ENCODE peak calls at places on chromosomes 5 and 9, in seven cellular contexts. One of them, this sample, is unnamed.

GRCh38 chr5:174532453-174533126 is 191.8 kb upstream of the MSX2 start:
- DNase-seq in HepG2: peak
- DNase-seq in HCT116: peak
- DNase-seq in K562: peak
- DNase-seq in spleen: no peak
- DNase-seq in transverse colon: peak
- DNase-seq in breast epithelium: peak
- DNase-seq in this sample: peak

GRCh38 chr5:39775058-39775457 is 350.3 kb upstream of the DAB2 start:
- DNase-seq in HepG2: no peak
- DNase-seq in HCT116: no peak
- DNase-seq in K562: no peak
- DNase-seq in spleen: no peak
- DNase-seq in transverse colon: no peak
- DNase-seq in breast epithelium: no peak
- DNase-seq in this sample: no peak

GRCh38 chr5:121315786-121316185 is 535.9 kb upstream of the FTMT start:
- DNase-seq in HepG2: no peak
- DNase-seq in HCT116: no peak
- DNase-seq in K562: no peak
- DNase-seq in spleen: no peak
- DNase-seq in transverse colon: no peak
- DNase-seq in breast epithelium: no peak
- DNase-seq in this sample: no peak

GRCh38 chr5:155729684-155730059 is 597.3 kb upstream of the SGCD start:
- DNase-seq in HepG2: no peak
- DNase-seq in HCT116: no peak
- DNase-seq in K562: no peak
- DNase-seq in spleen: peak
- DNase-seq in transverse colon: no peak
- DNase-seq in breast epithelium: peak
- DNase-seq in this sample: no peak

GRCh38 chr9:136293476-136294077 is 10.3 kb downstream of the CCDC187 start:
- DNase-seq in HepG2: no peak
- DNase-seq in HCT116: no peak
- DNase-seq in K562: no peak
- DNase-seq in spleen: no peak
- DNase-seq in transverse colon: no peak
- DNase-seq in breast epithelium: no peak
- DNase-seq in this sample: no peak

GRCh38 chr5:57816108-57816507 is 333.5 kb upstream of the ACTBL2 start:
- DNase-seq in HepG2: no peak
- DNase-seq in HCT116: peak
- DNase-seq in K562: no peak
- DNase-seq in spleen: no peak
- DNase-seq in transverse colon: no peak
- DNase-seq in breast epithelium: peak
- DNase-seq in this sample: no peak

GRCh38 chr9:93505518-93506123 is 52.2 kb upstream of the FAM120AOS start:
- DNase-seq in HepG2: no peak
- DNase-seq in HCT116: no peak
- DNase-seq in K562: no peak
- DNase-seq in spleen: no peak
- DNase-seq in transverse colon: no peak
- DNase-seq in breast epithelium: no peak
- DNase-seq in this sample: no peak

GRCh38 chr5:112757468-112758208 is 20.0 kb downstream of the APC start:
- DNase-seq in HepG2: peak
- DNase-seq in HCT116: peak
- DNase-seq in K562: peak
- DNase-seq in spleen: no peak
- DNase-seq in transverse colon: no peak
- DNase-seq in breast epithelium: no peak
- DNase-seq in this sample: no peak

GRCh38 chr5:1388383-1388967 is 43.6 kb upstream of the CLPTM1L start:
- DNase-seq in HepG2: no peak
- DNase-seq in HCT116: no peak
- DNase-seq in K562: no peak
- DNase-seq in spleen: no peak
- DNase-seq in transverse colon: no peak
- DNase-seq in breast epithelium: no peak
- DNase-seq in this sample: no peak

GRCh38 chr5:71829206-71829605 is 110.1 kb downstream of the CARTPT start:
- DNase-seq in HepG2: no peak
- DNase-seq in HCT116: no peak
- DNase-seq in K562: no peak
- DNase-seq in spleen: no peak
- DNase-seq in transverse colon: no peak
- DNase-seq in breast epithelium: no peak
- DNase-seq in this sample: no peak

GRCh38 chr5:71828641-71829040 is 109.6 kb downstream of the CARTPT start:
- DNase-seq in HepG2: no peak
- DNase-seq in HCT116: no peak
- DNase-seq in K562: no peak
- DNase-seq in spleen: no peak
- DNase-seq in transverse colon: no peak
- DNase-seq in breast epithelium: no peak
- DNase-seq in this sample: no peak

GRCh38 chr5:71834575-71834974 is 115.5 kb downstream of the CARTPT start:
- DNase-seq in HepG2: no peak
- DNase-seq in HCT116: no peak
- DNase-seq in K562: no peak
- DNase-seq in spleen: no peak
- DNase-seq in transverse colon: no peak
- DNase-seq in breast epithelium: no peak
- DNase-seq in this sample: no peak

GRCh38 chr5:71832812-71833456 is 113.9 kb downstream of the CARTPT start:
- DNase-seq in HepG2: no peak
- DNase-seq in HCT116: no peak
- DNase-seq in K562: no peak
- DNase-seq in spleen: no peak
- DNase-seq in transverse colon: no peak
- DNase-seq in breast epithelium: no peak
- DNase-seq in this sample: no peak

DNA sequence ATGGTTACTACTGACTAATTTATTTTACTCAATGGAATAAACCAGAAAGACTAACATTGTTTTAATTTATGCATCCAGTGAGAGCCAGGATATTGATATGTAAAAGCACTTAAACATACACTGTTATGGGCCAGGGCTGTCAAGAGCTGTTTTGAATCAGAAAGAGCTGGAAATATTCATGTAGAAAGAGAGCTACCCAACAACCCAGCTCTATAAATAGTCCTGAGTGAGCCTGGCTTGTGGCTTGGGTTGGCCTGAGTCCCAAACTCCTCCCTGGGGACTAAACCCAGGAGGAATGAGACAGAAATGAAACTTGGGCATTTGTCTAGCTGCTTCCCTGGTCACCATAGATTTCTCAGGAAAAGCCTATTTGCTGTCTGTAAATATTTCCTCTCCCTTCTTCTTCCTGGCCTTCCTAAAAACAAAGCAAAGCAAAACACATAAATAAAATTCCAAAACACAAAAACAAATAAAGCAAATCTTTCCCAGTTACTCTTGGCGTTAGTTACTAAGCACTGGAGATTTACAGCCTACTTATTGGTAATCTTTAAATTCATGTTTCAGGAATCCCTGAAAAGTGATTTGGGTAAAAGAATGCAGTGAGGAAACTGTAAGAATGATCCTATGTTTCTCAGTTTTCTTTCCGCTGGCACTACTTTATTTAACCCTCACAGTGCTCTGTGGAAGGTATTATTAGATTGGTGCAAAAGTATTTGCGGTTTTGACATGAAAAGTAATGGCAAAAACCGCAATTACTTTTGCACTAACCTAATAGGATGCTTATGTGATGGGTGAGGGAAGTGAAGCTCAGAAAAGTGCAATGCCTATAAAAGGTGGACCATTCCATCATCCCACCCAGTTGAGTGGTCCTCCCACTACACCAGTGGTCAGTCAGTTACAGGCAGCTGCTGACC is 111.8 kb downstream of the CARTPT start:
- DNase-seq in HepG2: no peak
- DNase-seq in HCT116: no peak
- DNase-seq in K562: no peak
- DNase-seq in spleen: no peak
- DNase-seq in transverse colon: peak
- DNase-seq in breast epithelium: peak
- DNase-seq in this sample: peak
- TF ChIP-seq POLR2AphosphoS5 in HepG2: no peak
- TF ChIP-seq POLR2AphosphoS5 in HCT116: no peak
- TF ChIP-seq POLR2AphosphoS5 in K562: no peak
- TF ChIP-seq POLR2AphosphoS5 in spleen: no peak
- TF ChIP-seq POLR2AphosphoS5 in transverse colon: no peak
- TF ChIP-seq POLR2AphosphoS5 in breast epithelium: no peak
- TF ChIP-seq POLR2AphosphoS5 in this sample: no peak

DNA sequence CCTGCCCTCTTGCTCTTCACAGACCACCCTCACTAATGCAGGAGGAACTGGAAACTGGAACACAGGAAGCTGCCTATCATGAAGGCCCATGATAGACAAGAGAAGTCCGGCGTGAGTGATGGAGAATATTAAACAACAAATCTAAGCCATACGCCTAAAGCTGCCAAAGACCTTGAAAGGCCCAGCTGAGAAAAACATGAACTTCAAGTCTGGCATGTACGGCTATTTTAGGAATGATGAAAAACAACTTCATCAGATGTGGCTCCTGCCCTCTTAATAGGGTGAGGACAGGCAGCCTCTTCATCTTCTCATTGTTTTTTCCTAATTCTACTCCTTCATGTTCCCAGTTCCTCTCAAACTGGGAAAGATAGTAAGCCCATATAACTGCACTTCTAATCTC is 20.3 kb downstream of the FBP1 start:
- DNase-seq in HepG2: no peak
- DNase-seq in HCT116: no peak
- DNase-seq in K562: no peak
- DNase-seq in spleen: no peak
- DNase-seq in transverse colon: no peak
- DNase-seq in breast epithelium: no peak
- DNase-seq in this sample: no peak
- H3K4me3 ChIP-seq in HepG2: no peak
- H3K4me3 ChIP-seq in HCT116: no peak
- H3K4me3 ChIP-seq in K562: no peak
- H3K4me3 ChIP-seq in spleen: no peak
- H3K4me3 ChIP-seq in transverse colon: no peak
- H3K4me3 ChIP-seq in breast epithelium: no peak
- H3K4me3 ChIP-seq in this sample: no peak

DNA sequence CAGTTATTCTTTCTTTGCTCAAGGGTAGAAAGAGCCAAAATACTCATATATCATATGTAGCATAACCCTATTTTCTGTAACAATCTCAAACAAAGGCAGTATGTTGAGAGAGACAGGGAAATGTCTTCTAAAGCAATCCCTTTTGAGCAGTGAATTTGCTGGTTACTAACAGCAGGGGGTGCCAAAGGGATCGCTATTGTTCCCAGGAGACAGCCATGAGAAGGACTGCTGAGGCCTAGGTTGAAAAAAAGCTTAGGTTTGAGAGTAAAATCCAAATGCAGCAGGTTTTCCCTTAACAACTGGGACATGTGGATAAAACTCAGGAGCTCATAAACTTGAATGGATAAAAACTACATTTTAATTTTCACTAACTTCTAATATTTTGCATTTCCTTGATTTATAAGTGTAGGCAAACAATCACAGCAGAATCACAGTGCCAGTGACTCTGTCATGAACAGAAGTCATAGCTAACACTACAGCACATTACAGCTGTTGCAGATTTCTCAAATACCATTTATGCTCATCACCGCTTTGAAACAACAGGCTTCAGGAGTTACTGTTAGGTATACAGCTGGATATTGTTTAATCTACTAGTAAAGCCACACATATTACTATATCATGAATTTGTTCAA is 148.4 kb downstream of the MAPKAP1 start:
- DNase-seq in HepG2: peak
- DNase-seq in HCT116: peak
- DNase-seq in K562: peak
- DNase-seq in spleen: no peak
- DNase-seq in transverse colon: peak
- DNase-seq in breast epithelium: peak
- DNase-seq in this sample: peak
- TF ChIP-seq POLR2AphosphoS5 in HepG2: no peak
- TF ChIP-seq POLR2AphosphoS5 in HCT116: no peak
- TF ChIP-seq POLR2AphosphoS5 in K562: no peak
- TF ChIP-seq POLR2AphosphoS5 in spleen: no peak
- TF ChIP-seq POLR2AphosphoS5 in transverse colon: no peak
- TF ChIP-seq POLR2AphosphoS5 in breast epithelium: no peak
- TF ChIP-seq POLR2AphosphoS5 in this sample: no peak

GRCh38 chr9:126515873-126516505 is 97.7 kb upstream of the LMX1B start:
- DNase-seq in HepG2: no peak
- DNase-seq in HCT116: no peak
- DNase-seq in K562: no peak
- DNase-seq in spleen: peak
- DNase-seq in transverse colon: no peak
- DNase-seq in breast epithelium: no peak
- DNase-seq in this sample: no peak

GRCh38 chr9:126518763-126519162 is 95.0 kb upstream of the LMX1B start:
- DNase-seq in HepG2: no peak
- DNase-seq in HCT116: no peak
- DNase-seq in K562: no peak
- DNase-seq in spleen: no peak
- DNase-seq in transverse colon: no peak
- DNase-seq in breast epithelium: no peak
- DNase-seq in this sample: no peak

GRCh38 chr9:126516561-126516935 is 97.2 kb upstream of the LMX1B start:
- DNase-seq in HepG2: no peak
- DNase-seq in HCT116: no peak
- DNase-seq in K562: no peak
- DNase-seq in spleen: no peak
- DNase-seq in transverse colon: no peak
- DNase-seq in breast epithelium: no peak
- DNase-seq in this sample: no peak

GRCh38 chr9:126517751-126518261 is 95.9 kb upstream of the LMX1B start:
- DNase-seq in HepG2: no peak
- DNase-seq in HCT116: no peak
- DNase-seq in K562: no peak
- DNase-seq in spleen: peak
- DNase-seq in transverse colon: no peak
- DNase-seq in breast epithelium: no peak
- DNase-seq in this sample: no peak

DNA sequence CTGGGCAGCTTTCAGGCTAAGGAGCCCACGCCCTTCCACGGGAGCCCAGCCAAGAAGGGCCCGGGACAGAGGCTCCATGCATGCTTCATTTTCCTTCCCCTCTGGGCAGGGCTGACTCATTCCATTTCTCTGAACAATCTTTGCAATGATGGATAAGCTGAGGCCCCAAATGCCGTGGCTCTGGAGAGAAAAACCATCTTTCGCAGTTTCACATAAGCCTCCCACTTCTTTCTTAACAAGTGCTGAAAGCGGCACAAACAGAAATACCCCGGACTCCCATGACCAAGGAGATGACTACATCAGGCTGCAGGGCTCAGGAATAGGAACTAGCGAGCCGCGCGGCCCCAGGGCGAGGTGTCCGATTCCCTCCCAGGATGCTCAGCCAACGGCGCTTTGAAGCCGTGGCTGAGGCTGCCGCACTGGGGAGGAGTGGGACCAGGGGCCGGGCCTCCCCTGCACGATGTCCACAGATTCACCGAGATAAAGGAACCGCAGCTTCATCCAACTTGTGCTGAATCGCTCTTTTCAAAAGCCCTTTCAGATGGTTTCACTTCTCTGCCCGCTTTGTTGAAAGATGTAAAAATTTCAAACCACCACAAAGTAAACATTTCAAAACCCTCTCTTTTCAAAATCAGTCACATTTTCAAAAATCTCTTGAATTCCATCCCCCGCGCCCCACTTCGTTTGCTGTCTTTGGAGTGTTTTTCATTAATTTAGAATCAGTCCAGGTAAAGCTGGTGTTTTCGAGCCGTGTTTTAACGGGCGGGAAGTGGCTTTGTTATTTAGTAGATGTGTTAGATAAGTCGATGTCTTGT is 96.6 kb upstream of the LMX1B start:
- DNase-seq in HepG2: peak
- DNase-seq in HCT116: peak
- DNase-seq in K562: no peak
- DNase-seq in spleen: peak
- DNase-seq in transverse colon: no peak
- DNase-seq in breast epithelium: peak
- DNase-seq in this sample: no peak
- H3K4me3 ChIP-seq in HepG2: peak
- H3K4me3 ChIP-seq in HCT116: peak
- H3K4me3 ChIP-seq in K562: no peak
- H3K4me3 ChIP-seq in spleen: peak
- H3K4me3 ChIP-seq in transverse colon: peak
- H3K4me3 ChIP-seq in breast epithelium: peak
- H3K4me3 ChIP-seq in this sample: peak